ENCODE peak calls at places on chromosomes 13 and 19, in ten cellular contexts. T is trophoblast cell; B is spleen; Z is activated CD8-positive, alpha-beta T cell treated with anti-CD3 and anti-CD28 coated beads, Interleukin-2, amount 10 ng/mL, durations not matched to agents 7 days and 5 days; K is AG09309; L is Right ventricle myocardium inferior; A is colonic mucosa; H is NCI-H1105; E is NCI-H1048; S is AG08396. R is an unnamed sample.

GRCh38 chr13:75691183-75691582 is 55.1 kb downstream of the LMO7 start:
- DNase-seq in K (no peak), S (peak), L (no peak), A (no peak), T (no peak), H (no peak), Z (no peak), B (no peak), E (no peak), R (no peak)

GRCh38 chr13:36981156-36981743 is 17.9 kb downstream of the ALG5 start:
- DNase-seq in A (no peak), Z (no peak), T (no peak), S (peak), L (no peak), H (peak), E (no peak), K (no peak), B (no peak), R (no peak)

GRCh38 chr13:61148691-61149332 is 266.8 kb downstream of the PCDH20 start:
- DNase-seq in T (no peak), S (no peak), L (no peak), E (no peak), B (no peak), A (no peak), Z (no peak), H (no peak), K (no peak), R (no peak)

GRCh38 chr13:33242984-33243617 is 42.5 kb downstream of the STARD13 start:
- DNase-seq in L (no peak), B (no peak), H (no peak), K (no peak), Z (no peak), E (no peak), S (no peak), A (no peak), T (no peak), R (no peak)

GRCh38 chr13:48411281-48412099 is 1.4 kb downstream of the LPAR6 start:
- DNase-seq in K (no peak), B (no peak), L (no peak), A (peak), T (no peak), E (no peak), H (no peak), Z (peak), S (no peak), R (no peak)

GRCh38 chr19:12052571-12053169 is at the start of gene ZNF878:
- DNase-seq in K (no peak), T (peak), Z (peak), H (peak), B (peak), E (peak), A (peak), S (peak), L (peak), R (peak)

GRCh38 chr19:13149628-13150186 is 468 bp downstream of the STX10 start:
- DNase-seq in H (peak), A (no peak), E (no peak), L (peak), K (no peak), B (peak), Z (peak), S (no peak), T (no peak), R (no peak)

GRCh38 chr13:102033719-102034446 is 368.0 kb downstream of the FGF14 start:
- DNase-seq in A (no peak), S (no peak), K (no peak), E (no peak), L (no peak), H (no peak), T (no peak), B (no peak), Z (no peak), R (no peak)

GRCh38 chr19:18995804-18996241 is 37.5 kb downstream of the SUGP2 start:
- DNase-seq in L (peak), E (no peak), Z (peak), T (peak), H (no peak), B (no peak), K (peak), S (peak), A (peak), R (peak)

GRCh38 chr19:8363803-8364771 is at the start of gene ANGPTL4:
- DNase-seq in T (peak), B (peak), A (peak), E (no peak), S (peak), K (no peak), H (no peak), L (peak), Z (peak), R (no peak)

GRCh38 chr13:84683448-84683847 is 801.2 kb upstream of the SLITRK1 start:
- DNase-seq in L (no peak), E (no peak), B (no peak), S (no peak), T (no peak), Z (no peak), H (no peak), A (no peak), K (no peak), R (no peak)

GRCh38 chr19:34505321-34506025 is 23.9 kb downstream of the WTIP start:
- DNase-seq in A (no peak), L (no peak), T (no peak), S (peak), E (no peak), Z (no peak), H (no peak), B (no peak), K (no peak), R (no peak)

GRCh38 chr19:46602392-46603194 is 1.5 kb downstream of the CALM3 start:
- DNase-seq in S (peak), Z (peak), K (no peak), E (no peak), H (no peak), A (no peak), L (no peak), B (peak), T (no peak), R (no peak)

GRCh38 chr19:35704218-35704617 is at the start of gene ZBTB32:
- DNase-seq in K (no peak), L (no peak), S (peak), A (peak), T (no peak), H (no peak), B (no peak), E (peak), Z (no peak), R (no peak)

GRCh38 chr19:23999821-24000610 is 85.3 kb downstream of the ZNF726 start:
- DNase-seq in S (no peak), T (peak), Z (no peak), A (no peak), H (peak), K (no peak), L (no peak), E (no peak), B (no peak), R (no peak)

GRCh38 chr19:14385492-14385891 is 4.2 kb downstream of the ADGRE5 start:
- DNase-seq in B (peak), T (no peak), H (no peak), L (no peak), Z (no peak), S (no peak), A (no peak), K (no peak), E (no peak), R (no peak)

GRCh38 chr19:38893341-38893771 is 6.1 kb downstream of the SIRT2 start:
- DNase-seq in L (no peak), A (no peak), K (no peak), Z (no peak), T (no peak), B (peak), S (no peak), E (no peak), H (no peak), R (no peak)

GRCh38 chr19:30420881-30421280 is 48.7 kb downstream of the ZNF536 start:
- DNase-seq in Z (no peak), L (no peak), E (no peak), S (no peak), A (no peak), B (no peak), H (no peak), T (no peak), K (no peak), R (no peak)

GRCh38 chr19:21115430-21115829 is 26.4 kb upstream of the ZNF431 start:
- DNase-seq in T (no peak), Z (no peak), H (no peak), S (no peak), L (no peak), A (no peak), K (no peak), B (no peak), E (no peak), R (no peak)

GRCh38 chr19:40461669-40462221 is 3.8 kb downstream of the BLVRB start:
- DNase-seq in A (no peak), K (no peak), S (no peak), L (peak), Z (no peak), T (no peak), E (no peak), B (peak), H (no peak), R (no peak)

GRCh38 chr19:47699360-47699917 is 13.8 kb upstream of the EHD2 start:
- DNase-seq in Z (peak), L (no peak), T (peak), H (no peak), E (no peak), B (peak), S (peak), K (no peak), A (peak), R (no peak)